ENCODE peak calls at places on chromosomes 16 and 17, in four cellular contexts. X, N, R and A are unnamed samples.

GRCh38 chr16:80803341-80804060 is 897 bp downstream of the CDYL2 start:
- DNase-seq in R (peak), X (peak), N (no peak), A (no peak)

GRCh38 chr16:56860226-56861020 is 4.6 kb upstream of the SLC12A3 start:
- DNase-seq in N (no peak), X (peak), R (no peak), A (no peak)

GRCh38 chr17:72193395-72194106 is 72.7 kb downstream of the SOX9 start:
- DNase-seq in N (peak), R (no peak), X (no peak), A (no peak)

GRCh38 chr17:44900894-44901293 is 1.6 kb upstream of the EFTUD2 start:
- DNase-seq in R (no peak), X (no peak), N (peak), A (no peak)

GRCh38 chr16:21116148-21116693 is 34.4 kb downstream of the DNAH3 start:
- DNase-seq in X (peak), R (no peak), N (peak), A (no peak)

GRCh38 chr16:1830213-1830612 is 3.2 kb downstream of the FAHD1 start:
- DNase-seq in X (no peak), R (no peak), N (no peak), A (no peak)

GRCh38 chr16:87332150-87332549 is 15.0 kb upstream of the C16orf95 start:
- DNase-seq in N (peak), R (no peak), X (no peak), A (no peak)

GRCh38 chr17:72705905-72706395 is 386.5 kb downstream of the SLC39A11 start:
- DNase-seq in N (no peak), R (no peak), X (no peak), A (no peak)

GRCh38 chr16:26071383-26071782 is 379.6 kb downstream of the HS3ST4 start:
- DNase-seq in R (no peak), X (no peak), N (no peak), A (no peak)